ENCODE peak calls at places on chromosomes 11 and 22, in seven cellular contexts. A, Z, L, U, B, Q and H are unnamed samples.

GRCh38 chr11:61698173-61698965 is 18.2 kb downstream of the DAGLA start:
- DNase-seq in L (no peak), Q (no peak), B (no peak), A (no peak), U (no peak), Z (no peak), H (no peak)

GRCh38 chr11:34345012-34345804 is 12.6 kb downstream of the ABTB2 start:
- DNase-seq in Q (no peak), L (no peak), A (no peak), U (no peak), Z (no peak), B (peak; percentile 69), H (no peak)

GRCh38 chr22:30340911-30341685 is 14.4 kb upstream of the TBC1D10A start:
- DNase-seq in Z (peak; percentile 85), Q (no peak), L (no peak), U (no peak), A (no peak), B (peak; percentile 90), H (no peak)

GRCh38 chr22:32066820-32067219 is 23.8 kb downstream of the SLC5A1 start:
- DNase-seq in Z (no peak), A (no peak), B (no peak), U (no peak), L (no peak), Q (peak; percentile 9), H (no peak)

GRCh38 chr11:108931168-108931567 is 266.3 kb downstream of the DDX10 start:
- DNase-seq in L (no peak), U (no peak), A (no peak), Z (no peak), Q (no peak), B (no peak), H (no peak)

GRCh38 chr11:76391039-76391438 is 9.9 kb downstream of the GVQW3 start:
- DNase-seq in B (no peak), A (no peak), Z (no peak), Q (no peak), L (no peak), U (no peak), H (no peak)

GRCh38 chr11:22879615-22880014 is 19.3 kb upstream of the CCDC179 start:
- DNase-seq in B (no peak), Q (peak; percentile 1), A (no peak), L (no peak), Z (no peak), U (no peak), H (no peak)

GRCh38 chr11:77259681-77260080 is 41.8 kb downstream of the GDPD4 start:
- DNase-seq in A (no peak), B (no peak), Z (no peak), L (no peak), U (no peak), Q (no peak), H (no peak)

GRCh38 chr22:32336185-32336603 is 21.5 kb upstream of the RFPL3 start:
- DNase-seq in L (no peak), A (peak; percentile 78), Q (no peak), B (no peak), U (no peak), Z (no peak), H (peak; percentile 11)

GRCh38 chr11:90849278-90849677 is 626.4 kb upstream of the CHORDC1 start:
- DNase-seq in Z (no peak), Q (no peak), U (no peak), B (no peak), L (no peak), A (no peak), H (no peak)

GRCh38 chr11:111923351-111923788 is 4.7 kb downstream of the C11orf52 start:
- DNase-seq in A (no peak), U (no peak), Q (no peak), L (no peak), Z (no peak), B (no peak), H (no peak)

GRCh38 chr11:131980878-131981668 is 610.7 kb downstream of the NTM start:
- DNase-seq in A (no peak), U (no peak), B (no peak), Z (no peak), L (no peak), Q (no peak), H (no peak)

GRCh38 chr22:41699264-41700104 is at the start of gene MEI1:
- DNase-seq in A (no peak), B (peak; percentile 92), L (peak; percentile 86), Q (no peak), Z (peak; percentile 96), U (peak; percentile 91), H (no peak)

DNA sequence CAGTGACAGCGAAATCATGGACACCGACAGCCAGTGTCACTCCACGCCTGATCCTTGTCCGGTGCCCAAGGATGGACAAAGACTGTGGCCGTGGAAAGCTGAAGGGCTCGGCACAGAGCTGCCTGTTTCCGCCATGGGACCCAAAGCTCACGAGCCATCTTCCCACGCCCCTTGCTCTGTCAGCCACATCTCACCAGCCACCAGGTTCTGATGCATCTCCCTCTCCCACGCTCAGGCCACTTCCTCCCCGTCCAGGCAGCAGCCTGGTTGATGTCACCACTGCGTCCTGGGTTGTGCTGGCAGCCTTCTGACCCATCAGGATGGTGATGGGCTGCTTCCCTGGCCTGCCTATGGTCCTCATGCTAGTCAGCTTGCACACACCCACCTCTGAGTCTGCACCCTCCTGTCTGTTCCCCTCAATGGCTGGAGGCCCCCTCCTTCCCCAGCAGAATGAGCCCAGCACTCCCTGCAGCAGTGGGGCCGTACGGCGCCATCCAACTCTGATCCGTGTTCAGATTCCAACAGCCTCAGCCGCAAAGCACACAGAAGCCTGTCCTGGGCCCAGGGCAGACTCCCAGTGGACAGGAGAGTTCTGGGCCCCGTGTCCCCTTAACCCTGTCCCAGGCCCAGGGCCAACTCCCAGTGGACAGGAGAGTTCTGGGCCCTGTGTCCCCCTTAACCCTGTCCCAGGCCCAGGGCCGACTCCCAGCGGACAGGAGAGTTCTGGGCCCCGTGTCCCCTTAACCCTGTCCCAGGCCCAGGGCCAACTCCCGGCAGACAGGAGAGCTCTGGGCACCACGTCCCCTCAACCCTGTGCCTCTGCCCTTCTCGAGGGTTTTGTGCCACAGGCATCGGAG is 259.6 kb downstream of the BRD1 start:
- DNase-seq in Z (peak; percentile 45), U (peak; percentile 16), Q (no peak), B (no peak), L (no peak), A (no peak), H (no peak)
- H3K9me3 ChIP-seq in Z (no peaks in the 10 kb centered on the region), U (no peaks in the 10 kb centered on the region), Q (no peaks in the 10 kb centered on the region), B (no peaks in the 10 kb centered on the region), L (no peaks in the 10 kb centered on the region), A (no peaks in the 10 kb centered on the region), H (peaks cover 11% of the 10 kb centered on the region)

GRCh38 chr11:3163241-3163981 is 1.7 kb downstream of the OSBPL5 start:
- DNase-seq in B (peak; percentile 50), Z (peak; percentile 75), U (peak; percentile 22), A (no peak), Q (no peak), L (no peak), H (no peak)
- H3K4me1 ChIP-seq in B (peaks cover 51% of the 10 kb centered on the region), Z (peaks cover 76% of the 10 kb centered on the region), U (peaks cover 21% of the 10 kb centered on the region), A (peaks cover 34% of the 10 kb centered on the region), Q (peaks cover 34% of the 10 kb centered on the region), L (no peaks in the 10 kb centered on the region), H (peaks cover 39% of the 10 kb centered on the region)

GRCh38 chr11:119310682-119311052 is 6.3 kb downstream of the MCAM start:
- DNase-seq in Z (peak; percentile 76), L (no peak), U (no peak), Q (no peak), B (no peak), A (no peak), H (no peak)
- H3K27ac ChIP-seq in Z (peak overlapping the region; percentile 33), L (no peak overlapping the region), U (no peak overlapping the region), Q (no peak overlapping the region), B (no peak overlapping the region), A (no peak overlapping the region), H (no peak overlapping the region)

GRCh38 chr22:48500481-48501230 is 1327.0 kb downstream of the BRD1 start:
- DNase-seq in Q (no peak), Z (peak; percentile 64), U (peak; percentile 35), A (no peak), B (peak; percentile 34), L (no peak), H (no peak)
- H3K9me3 ChIP-seq in Q (no peaks in the 10 kb centered on the region), Z (no peaks in the 10 kb centered on the region), U (no peaks in the 10 kb centered on the region), A (no peaks in the 10 kb centered on the region), B (no peaks in the 10 kb centered on the region), L (no peaks in the 10 kb centered on the region), H (no peaks in the 10 kb centered on the region)

GRCh38 chr11:66126808-66127555 is 56.9 kb downstream of the PACS1 start:
- DNase-seq in Q (peak; percentile 54), A (no peak), Z (peak; percentile 81), B (peak; percentile 60), L (peak; percentile 48), U (peak; percentile 71), H (no peak)
- H3K4me1 ChIP-seq in Q (peaks cover 22% of the 10 kb centered on the region), A (peaks cover 7% of the 10 kb centered on the region), Z (peaks cover 40% of the 10 kb centered on the region), B (peaks cover 21% of the 10 kb centered on the region), L (peaks cover 13% of the 10 kb centered on the region), U (peaks cover 67% of the 10 kb centered on the region), H (peaks cover 26% of the 10 kb centered on the region)

GRCh38 chr11:105181100-105181499 is 41.5 kb upstream of the CARD18 start:
- DNase-seq in U (no peak), Z (no peak), B (no peak), L (no peak), Q (peak; percentile 22), A (no peak), H (peak; percentile 41)

GRCh38 chr11:105177658-105178057 is 38.1 kb upstream of the CARD18 start:
- DNase-seq in L (no peak), A (no peak), B (no peak), U (no peak), Z (no peak), Q (no peak), H (no peak)

GRCh38 chr11:105179542-105180278 is 40.1 kb upstream of the CARD18 start:
- DNase-seq in Z (no peak), B (no peak), Q (peak; percentile 9), L (no peak), U (no peak), A (no peak), H (no peak)

DNA sequence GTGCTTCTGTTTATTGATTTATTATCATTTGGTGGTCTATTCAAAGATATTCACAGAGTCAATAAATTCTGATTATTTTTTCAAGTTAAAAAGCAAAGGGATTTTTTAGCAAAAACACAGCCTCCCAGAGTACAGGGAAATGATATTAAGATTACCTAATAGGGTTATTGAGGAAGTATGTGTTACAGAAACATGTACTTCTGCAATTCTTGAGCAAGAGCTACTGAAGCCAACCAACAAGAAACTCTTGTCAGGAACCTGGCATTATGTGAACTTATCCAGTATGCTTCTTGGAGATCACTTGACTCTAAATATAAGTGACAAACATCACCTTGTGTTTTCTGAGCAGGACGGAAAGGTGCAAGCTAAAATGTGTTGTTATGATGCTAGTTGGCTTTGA is 42.0 kb upstream of the CARD18 start:
- DNase-seq in Q (no peak), U (no peak), L (no peak), Z (no peak), B (no peak), A (no peak), H (no peak)
- H3K27ac ChIP-seq in Q (no peak overlapping the region), U (no peak overlapping the region), L (no peak overlapping the region), Z (peak overlapping the region; percentile 86), B (no peak overlapping the region), A (no peak overlapping the region), H (no peak overlapping the region)

GRCh38 chr22:18021431-18021830 is 2.9 kb downstream of the MICAL3 start:
- DNase-seq in Q (no peak), B (no peak), Z (peak; percentile 44), L (no peak), A (no peak), U (no peak), H (no peak)
- H3K9me3 ChIP-seq in Q (no peaks in the 10 kb centered on the region), B (no peaks in the 10 kb centered on the region), Z (no peaks in the 10 kb centered on the region), L (no peaks in the 10 kb centered on the region), A (peaks cover 2% of the 10 kb centered on the region), U (no peaks in the 10 kb centered on the region), H (no peaks in the 10 kb centered on the region)